ENCODE peak calls at places on chromosomes 5 and 9, in eight cellular contexts. I is H9; J is ovary; E is endothelial cell; Q is chondrocyte; D is PC-9; T is CD8-positive, alpha-beta T cell; G is AG10803. Z is an unnamed sample.

GRCh38 chr9:16625831-16626230 is 244.6 kb downstream of the BNC2 start:
- DNase-seq in T (no peak), G (no peak), E (no peak), D (no peak), Q (no peak), J (no peak), I (no peak), Z (no peak)

GRCh38 chr5:111635151-111635945 is 121.6 kb downstream of the NREP start:
- DNase-seq in E (no peak), G (no peak), D (no peak), I (no peak), J (no peak), Q (no peak), T (no peak), Z (peak; percentile 13)

GRCh38 chr5:67156976-67157583 is 39.5 kb downstream of the CD180 start:
- DNase-seq in J (no peak), E (peak; percentile 28), Q (no peak), G (no peak), T (peak; percentile 44), D (no peak), I (peak; percentile 40), Z (no peak)

GRCh38 chr9:112665347-112665746 is 52.6 kb downstream of the INIP start:
- DNase-seq in D (no peak), G (peak; percentile 50), I (no peak), E (no peak), T (no peak), J (no peak), Q (no peak), Z (no peak)

GRCh38 chr9:1051286-1052118 is 1.3 kb downstream of the DMRT2 start:
- DNase-seq in I (peak; percentile 50), G (peak; percentile 16), E (peak; percentile 57), Q (no peak), J (no peak), D (no peak), T (no peak), Z (no peak)

GRCh38 chr5:167049043-167049663 is 1242.3 kb upstream of the WWC1 start:
- DNase-seq in E (peak; percentile 52), J (no peak), I (peak; percentile 36), G (peak; percentile 3), T (no peak), D (no peak), Q (no peak), Z (peak; percentile 59)

GRCh38 chr5:36417221-36417620 is 115.5 kb upstream of the RANBP3L start:
- DNase-seq in G (no peak), D (peak; percentile 60), E (no peak), I (no peak), J (no peak), T (no peak), Q (no peak), Z (no peak)

GRCh38 chr5:3265131-3265885 is 330.3 kb upstream of the IRX1 start:
- DNase-seq in E (no peak), T (no peak), Q (no peak), J (no peak), I (no peak), D (no peak), G (no peak), Z (no peak)

GRCh38 chr5:40404613-40405012 is 275.1 kb upstream of the PTGER4 start:
- DNase-seq in D (no peak), Q (no peak), I (no peak), T (no peak), J (no peak), G (no peak), E (no peak), Z (no peak)

DNA sequence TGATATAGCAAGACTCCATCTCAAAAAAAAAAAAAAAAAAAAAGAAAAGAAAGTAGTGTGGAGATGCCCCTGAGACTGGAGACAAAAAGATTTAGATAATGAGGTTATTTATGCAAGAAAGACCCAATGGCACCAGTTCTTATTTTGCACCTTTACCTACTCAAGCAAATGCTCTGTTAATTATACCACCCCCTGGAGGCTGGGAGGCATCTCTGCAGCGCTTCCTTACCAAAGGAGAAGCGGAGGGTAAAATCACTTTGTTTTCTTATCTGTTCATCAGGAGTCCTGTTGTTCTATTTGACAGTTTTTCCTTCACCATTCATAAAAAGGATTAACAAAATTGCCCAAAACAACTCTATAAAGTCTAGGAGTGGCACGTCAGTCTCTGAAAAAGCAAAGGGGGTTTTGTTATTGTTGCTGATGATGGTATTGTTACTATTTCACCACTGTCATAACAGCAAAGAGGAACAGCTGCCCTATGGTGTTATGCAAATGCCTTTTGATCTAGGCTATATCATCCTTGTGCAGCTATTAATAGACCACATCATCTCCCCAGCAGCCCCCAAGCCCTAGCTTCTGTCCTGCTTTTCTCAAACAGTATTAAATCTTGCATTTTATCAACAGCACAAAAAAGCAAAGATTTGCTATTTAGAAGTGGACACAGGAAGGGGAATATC is 174.0 kb downstream of the PALM2AKAP2 start:
- DNase-seq in J (no peak), Q (no peak), T (no peak), E (no peak), D (no peak), G (no peak), I (no peak), Z (no peak)
- TF ChIP-seq CTCF in J (no peak), Q (peak; percentile 57), T (no peak), E (no peak), D (no peak), G (no peak), I (peak; percentile 62), Z (no peak)

GRCh38 chr9:83334320-83334719 is 203.9 kb downstream of the FRMD3 start:
- DNase-seq in Q (no peak), J (peak; percentile 66), D (peak; percentile 67), I (peak; percentile 60), E (peak; percentile 82), G (peak; percentile 90), T (peak; percentile 51), Z (peak; percentile 61)
- TF ChIP-seq CTCF in Q (peak; percentile 97), J (peak; percentile 67), D (peak; percentile 93), I (peak; percentile 93), E (peak; percentile 85), G (peak; percentile 96), T (peak; percentile 70), Z (peak; percentile 97)

DNA sequence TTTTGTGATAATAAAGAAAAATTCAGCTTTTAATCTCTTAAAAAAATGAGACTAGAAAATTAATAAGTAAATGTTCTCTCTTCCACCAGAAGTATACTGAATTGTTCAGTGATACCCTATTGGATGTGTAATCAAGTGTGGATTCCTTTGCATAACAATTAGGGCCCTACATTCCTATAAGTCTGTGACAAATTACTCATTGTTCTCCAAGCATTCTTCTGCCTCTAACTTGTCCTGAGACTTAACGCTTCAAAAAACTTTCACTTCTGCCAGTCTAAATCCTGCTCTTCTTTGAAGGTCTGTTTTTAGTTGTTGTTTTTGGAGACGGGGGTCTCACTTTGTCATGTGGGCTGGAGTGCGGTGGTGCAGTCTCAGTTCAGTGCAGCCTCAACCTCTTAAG is 9.2 kb upstream of the DDX46 start:
- DNase-seq in D (no peak), I (no peak), T (no peak), E (no peak), Q (no peak), J (no peak), G (no peak), Z (no peak)
- TF ChIP-seq CTCF in D (no peak), I (no peak), T (no peak), E (no peak), Q (no peak), J (no peak), G (no peak), Z (no peak)

GRCh38 chr5:776862-777711 is 7.4 kb downstream of the ZDHHC11B start:
- DNase-seq in E (no peak), Q (peak; percentile 91), J (peak; percentile 16), I (peak; percentile 36), T (no peak), D (no peak), G (no peak), Z (no peak)

GRCh38 chr5:775960-776861 is 8.3 kb downstream of the ZDHHC11B start:
- DNase-seq in E (no peak), G (no peak), D (no peak), T (no peak), J (peak; percentile 16), Q (peak; percentile 92), I (peak; percentile 22), Z (no peak)

GRCh38 chr5:773517-774264 is 10.8 kb downstream of the ZDHHC11B start:
- DNase-seq in J (peak; percentile 30), Q (peak; percentile 93), I (peak; percentile 19), G (no peak), T (no peak), E (no peak), D (no peak), Z (no peak)

DNA sequence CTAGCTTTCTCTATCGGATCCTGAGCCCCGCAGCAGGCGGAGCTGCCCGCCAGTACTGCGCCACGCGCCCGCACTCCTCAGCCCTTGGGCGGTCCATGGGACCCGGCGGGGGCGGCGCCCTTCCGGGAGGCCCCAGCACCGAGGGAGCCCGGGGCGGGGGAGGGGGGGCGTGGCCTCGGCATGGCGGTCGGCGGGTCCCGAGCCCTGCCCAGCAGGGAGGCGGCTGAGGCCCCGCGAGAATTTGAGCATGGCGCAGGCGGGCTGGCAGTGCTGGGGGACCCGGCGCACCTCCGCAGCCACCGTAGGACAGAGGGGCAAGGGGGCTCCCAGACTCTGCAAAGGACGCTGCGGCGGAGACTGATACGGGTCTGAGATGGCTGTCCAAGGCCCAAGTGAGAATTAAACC is 6.8 kb downstream of the ZDHHC11B start:
- DNase-seq in E (no peak), I (peak; percentile 21), G (no peak), T (no peak), D (no peak), Q (peak; percentile 94), J (peak; percentile 27), Z (no peak)
- TF ChIP-seq CTCF in E (no peak), I (no peak), G (no peak), T (no peak), D (no peak), Q (no peak), J (no peak), Z (no peak)

GRCh38 chr5:45225571-45226031 is 416.9 kb downstream of the MRPS30 start:
- DNase-seq in Q (no peak), J (no peak), I (peak; percentile 47), E (no peak), D (no peak), T (no peak), G (no peak), Z (no peak)
- TF ChIP-seq CTCF in Q (no peak), J (no peak), I (peak; percentile 31), E (peak; percentile 29), D (no peak), T (no peak), G (no peak), Z (peak; percentile 64)

DNA sequence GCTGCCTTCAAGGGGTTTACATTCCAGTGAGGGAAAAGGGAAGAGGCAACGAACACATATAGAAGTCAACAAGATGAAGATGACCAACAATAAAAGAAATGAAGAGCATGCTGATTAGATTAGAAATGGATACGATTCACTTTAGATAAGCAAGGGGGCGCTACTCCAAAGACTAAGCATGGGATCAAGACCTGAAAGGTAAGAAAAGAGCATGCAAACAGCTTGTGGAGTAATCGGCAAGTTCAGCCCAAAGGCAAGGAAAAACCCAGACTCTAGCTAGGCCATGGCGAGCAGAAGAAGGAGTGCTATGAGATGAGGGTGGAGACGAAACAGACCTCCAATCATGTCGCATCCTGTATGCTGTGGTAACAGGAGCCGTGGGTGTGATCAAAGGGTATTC is 124.4 kb downstream of the FANCC start:
- DNase-seq in Q (no peak), T (no peak), G (no peak), D (no peak), I (peak; percentile 67), J (no peak), E (no peak), Z (no peak)
- TF ChIP-seq CTCF in Q (peak; percentile 46), T (no peak), G (no peak), D (no peak), I (peak; percentile 84), J (no peak), E (no peak), Z (peak; percentile 7)

Z was measured in LNCaP clone FGC.